ENCODE peak calls at places on chromosomes 7 and 10, in six cellular contexts. G is GM23338; E is kidney epithelial cell; O is GM23248; T is CD8-positive, alpha-beta memory T cell; X is cardiac muscle cell. R is an unnamed sample.

GRCh38 chr7:32559480-32559879 is 64.2 kb downstream of the AVL9 start:
- DNase-seq in O (no peak), G (no peak), T (no peak), X (no peak), E (no peak), R (no peak)

GRCh38 chr10:120386196-120386595 is 70.8 kb upstream of the PLPP4 start:
- DNase-seq in G (no peak), O (no peak), T (no peak), X (no peak), E (no peak), R (no peak)

GRCh38 chr10:74293686-74294365 is 142.8 kb downstream of the ADK start:
- DNase-seq in T (no peak), O (peak; percentile 78), X (peak; percentile 55), G (no peak), E (no peak), R (peak; percentile 61)

GRCh38 chr7:115183431-115184057 is 261.6 kb downstream of the MDFIC start:
- DNase-seq in O (no peak), G (no peak), X (peak; percentile 42), E (peak; percentile 18), T (no peak), R (no peak)

GRCh38 chr10:119726291-119727261 is 726 bp downstream of the INPP5F start:
- DNase-seq in E (no peak), O (no peak), G (peak; percentile 67), T (peak; percentile 10), X (no peak), R (no peak)

GRCh38 chr7:101119876-101120275 is 7.0 kb upstream of the SERPINE1 start:
- DNase-seq in E (no peak), G (no peak), X (peak; percentile 57), T (no peak), O (peak; percentile 31), R (no peak)

GRCh38 chr7:28921822-28922221 is 36.3 kb downstream of the TRIL start:
- DNase-seq in T (peak; percentile 32), O (peak; percentile 83), E (peak; percentile 21), G (peak; percentile 83), X (peak; percentile 82), R (no peak)

GRCh38 chr7:24786941-24787340 is 29.7 kb upstream of the GSDME start:
- DNase-seq in O (peak; percentile 99), X (peak; percentile 82), G (no peak), T (no peak), E (peak; percentile 98), R (peak; percentile 77)

GRCh38 chr10:69439813-69440506 is 11.3 kb upstream of the TSPAN15 start:
- DNase-seq in T (no peak), X (peak; percentile 87), O (peak; percentile 83), G (peak; percentile 29), E (no peak), R (peak; percentile 40)

GRCh38 chr10:107264742-107265141 is 100.2 kb upstream of the SORCS1 start:
- DNase-seq in G (peak; percentile 92), O (no peak), E (no peak), T (no peak), X (no peak), R (no peak)

GRCh38 chr7:41656357-41656756 is 46.5 kb downstream of the INHBA start:
- DNase-seq in G (no peak), X (peak; percentile 65), O (peak; percentile 54), T (no peak), E (no peak), R (peak; percentile 32)

GRCh38 chr10:12823361-12823760 is 178.2 kb downstream of the CCDC3 start:
- DNase-seq in E (no peak), X (no peak), T (no peak), G (no peak), O (no peak), R (no peak)

GRCh38 chr10:84256510-84257342 is 11.9 kb downstream of the RGR start:
- DNase-seq in T (no peak), O (peak; percentile 69), E (no peak), X (peak; percentile 68), G (peak; percentile 95), R (no peak)

GRCh38 chr7:98472391-98473002 is 71.6 kb upstream of the BAIAP2L1 start:
- DNase-seq in O (no peak), T (no peak), E (no peak), G (no peak), X (no peak), R (no peak)

GRCh38 chr10:124022066-124022465 is 71.3 kb downstream of the CHST15 start:
- DNase-seq in X (no peak), G (no peak), E (no peak), O (no peak), T (no peak), R (no peak)

GRCh38 chr7:8724080-8724718 is 290.8 kb downstream of the NXPH1 start:
- DNase-seq in T (no peak), G (peak; percentile 91), E (no peak), X (no peak), O (peak; percentile 13), R (no peak)

GRCh38 chr10:101066890-101067355 is 5.1 kb downstream of the KAZALD1 start:
- DNase-seq in G (no peak), T (no peak), E (no peak), X (no peak), O (peak; percentile 60), R (no peak)

GRCh38 chr10:101065479-101066145 is 3.8 kb downstream of the KAZALD1 start:
- DNase-seq in T (no peak), E (no peak), X (peak; percentile 32), O (peak; percentile 76), G (no peak), R (no peak)

GRCh38 chr10:101067356-101068083 is 5.7 kb downstream of the KAZALD1 start:
- DNase-seq in O (peak; percentile 86), E (no peak), X (peak; percentile 83), G (peak; percentile 92), T (peak; percentile 69), R (no peak)

GRCh38 chr10:101064415-101065030 is 2.7 kb downstream of the KAZALD1 start:
- DNase-seq in X (no peak), E (no peak), T (no peak), O (no peak), G (no peak), R (no peak)

DNA sequence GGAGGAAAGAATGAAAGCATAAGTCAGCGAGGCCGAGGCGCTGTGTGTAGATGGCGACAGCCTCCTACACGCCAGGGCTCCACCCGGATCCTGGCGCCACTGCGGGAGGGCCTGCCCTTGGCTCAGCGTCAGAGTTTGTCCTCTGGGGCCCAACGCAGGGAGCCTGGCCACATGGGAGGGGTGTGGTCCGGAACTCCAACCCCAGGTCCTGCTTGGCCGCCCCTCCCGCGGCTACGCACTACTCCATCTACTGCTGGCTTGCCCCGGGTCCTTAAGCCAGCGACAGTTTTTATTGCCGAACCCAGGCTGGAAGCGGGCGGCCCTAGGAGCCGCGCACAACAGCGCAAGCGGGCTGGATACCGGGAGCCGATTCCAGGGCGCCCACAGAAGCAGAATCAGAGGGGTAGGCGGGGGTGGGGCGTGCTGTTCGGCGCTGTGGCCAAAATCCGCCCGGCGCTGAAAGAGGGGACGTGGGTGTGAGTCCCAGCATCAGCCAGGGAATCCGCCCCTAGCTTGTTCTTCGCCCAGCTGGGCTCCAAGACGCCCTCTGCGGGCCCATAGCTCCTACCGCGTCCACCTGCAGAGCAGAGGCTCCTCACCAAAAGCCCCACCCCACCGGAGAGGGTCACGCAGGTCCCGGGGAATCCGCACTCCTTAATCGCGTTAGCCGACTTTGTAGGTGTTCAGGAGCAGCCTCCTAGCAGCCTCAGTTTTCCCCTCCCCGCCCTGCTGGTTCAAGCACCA is 4.5 kb downstream of the KAZALD1 start:
- DNase-seq in T (peak; percentile 35), E (no peak), G (peak; percentile 74), X (peak; percentile 60), O (peak; percentile 93), R (no peak)
- H3K27me3 ChIP-seq in T (peaks cover 46% of the 10 kb centered on the region), E (peaks cover 3% of the 10 kb centered on the region), G (peaks cover 87% of the 10 kb centered on the region), X (peaks cover 30% of the 10 kb centered on the region), O (no peaks in the 10 kb centered on the region), R (no peaks in the 10 kb centered on the region)

DNA sequence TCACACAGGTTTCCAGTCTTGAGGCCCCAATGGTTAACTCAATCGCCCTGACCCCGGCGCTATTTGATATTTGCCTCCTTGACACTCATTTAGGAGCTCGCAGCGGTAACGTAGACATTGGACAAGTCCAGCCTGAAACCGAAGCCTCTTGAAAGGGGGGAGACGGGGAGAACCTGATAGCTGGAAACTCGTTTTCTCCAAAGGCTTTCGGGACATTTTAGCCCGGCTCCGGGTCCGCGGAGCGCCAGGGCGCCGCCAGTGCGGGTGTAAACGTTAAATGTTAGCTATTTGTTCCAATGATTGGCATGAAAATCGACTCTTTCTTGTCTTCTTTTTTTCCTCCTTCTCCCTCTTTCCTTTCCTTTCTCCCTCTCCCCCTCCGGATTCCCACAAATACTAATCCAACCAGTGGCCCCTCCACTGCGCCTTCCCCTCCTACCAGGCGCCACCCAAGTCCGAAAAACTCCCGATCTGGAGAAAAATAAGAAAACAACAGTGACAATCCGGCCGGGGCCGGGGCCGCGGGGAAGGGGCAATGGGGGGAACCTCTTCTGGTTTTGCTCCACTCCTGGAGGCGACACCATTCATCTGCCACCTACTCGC is 17.2 kb upstream of the GATA3 start:
- DNase-seq in G (peak; percentile 30), E (no peak), T (no peak), X (no peak), O (no peak), R (no peak)
- H3K27me3 ChIP-seq in G (peaks cover 100% of the 10 kb centered on the region), E (peaks cover 85% of the 10 kb centered on the region), T (peaks cover 84% of the 10 kb centered on the region), X (peaks cover 100% of the 10 kb centered on the region), O (peaks cover 89% of the 10 kb centered on the region), R (peaks cover 72% of the 10 kb centered on the region)

GRCh38 chr7:27191081-27191715 is 6.2 kb upstream of the HOXA11 start:
- DNase-seq in G (no peak), X (no peak), O (no peak), T (no peak), E (no peak), R (no peak)

GRCh38 chr7:27193335-27194001 is 6.4 kb downstream of the HOXA13 start:
- DNase-seq in T (no peak), E (no peak), X (no peak), G (peak; percentile 65), O (no peak), R (no peak)

GRCh38 chr7:27192546-27193334 is 7.2 kb downstream of the HOXA13 start:
- DNase-seq in X (no peak), G (no peak), O (peak; percentile 66), T (no peak), E (no peak), R (no peak)

GRCh38 chr7:27190284-27190748 is 5.3 kb upstream of the HOXA11 start:
- DNase-seq in X (no peak), E (no peak), O (no peak), T (no peak), G (no peak), R (no peak)

DNA sequence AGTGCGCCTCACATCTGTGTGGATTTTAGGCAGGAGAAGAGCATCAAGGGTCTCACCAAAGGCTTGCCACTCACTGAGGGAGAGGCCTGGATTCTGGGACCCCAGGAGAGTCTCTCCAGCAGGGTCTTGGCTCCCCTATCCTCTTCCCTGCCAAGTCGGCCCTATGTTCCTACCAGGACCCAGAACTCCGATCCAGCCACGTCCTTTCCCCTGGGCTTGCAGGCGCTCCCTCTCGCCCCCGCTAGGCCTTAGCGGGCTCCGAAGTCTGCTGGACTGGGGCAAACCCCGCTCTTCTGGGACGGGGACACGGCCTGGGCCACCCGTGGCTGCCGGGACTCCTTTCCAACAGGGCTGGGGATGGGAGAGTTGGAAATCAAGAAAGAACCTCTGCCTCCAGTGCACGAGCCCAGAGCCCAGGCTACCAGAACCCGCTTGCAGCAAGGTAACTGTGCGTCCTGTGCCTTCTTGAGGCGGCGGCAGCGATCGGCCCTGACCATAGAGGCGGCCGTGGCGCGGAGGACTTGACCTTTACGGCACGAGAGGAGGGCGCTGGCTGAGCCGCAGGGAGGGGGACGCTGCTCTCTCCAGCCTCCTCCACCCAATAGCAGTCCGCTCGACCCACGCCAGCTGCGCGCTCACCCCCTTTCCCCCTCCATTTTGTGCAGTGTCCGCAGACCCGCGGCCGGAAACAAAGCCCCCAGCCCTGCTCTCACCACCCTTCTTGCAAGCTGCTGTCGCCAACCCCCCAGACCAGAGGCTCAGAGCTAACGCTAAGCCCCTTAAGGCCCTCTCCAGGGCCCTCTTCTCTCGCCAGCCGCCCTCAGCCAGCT is 6.9 kb upstream of the HOXA11 start:
- DNase-seq in E (no peak), T (no peak), X (no peak), O (no peak), G (peak; percentile 74), R (no peak)
- H3K27me3 ChIP-seq in E (peaks cover 35% of the 10 kb centered on the region), T (peaks cover 88% of the 10 kb centered on the region), X (peaks cover 100% of the 10 kb centered on the region), O (no peaks in the 10 kb centered on the region), G (peaks cover 100% of the 10 kb centered on the region), R (no peaks in the 10 kb centered on the region)

GRCh38 chr10:133231244-133231945 is 1.4 kb downstream of the UTF1 start:
- DNase-seq in X (no peak), E (no peak), G (no peak), T (no peak), O (no peak), R (no peak)
- H3K27me3 ChIP-seq in X (peaks cover 97% of the 10 kb centered on the region), E (peaks cover 78% of the 10 kb centered on the region), G (peaks cover 56% of the 10 kb centered on the region), T (peaks cover 10% of the 10 kb centered on the region), O (peaks cover 62% of the 10 kb centered on the region), R (peaks cover 28% of the 10 kb centered on the region)

R was measured in BJ.